ENCODE peak calls at places on chromosomes 11 and 22, in eight cellular contexts. I, L, F, K, N, W, D and E are unnamed samples.
A peak's percentile ranks its signal among the peaks of the same experiment; 100 is the strongest.

GRCh38 chr11:12628322-12628721 is 45.9 kb upstream of the TEAD1 start:
- DNase-seq in I (no peak), L (no peak), F (no peak), K (no peak), N (no peak), W (no peak), D (no peak), E (no peak)

GRCh38 chr11:46902694-46903093 is 15.7 kb downstream of the LRP4 start:
- DNase-seq in I (no peak), L (no peak), F (no peak), K (no peak), N (no peak), W (no peak), D (no peak), E (no peak)

GRCh38 chr22:20548806-20549205 is 41.4 kb downstream of the MED15 start:
- DNase-seq in I (no peak), L (no peak), F (peak; percentile 34), K (no peak), N (no peak), W (no peak), D (no peak), E (no peak)

GRCh38 chr22:49269371-49269770 is 558.3 kb downstream of the BRD1 start:
- DNase-seq in I (no peak), L (no peak), F (no peak), K (no peak), N (no peak), W (peak; percentile 79), D (peak; percentile 66), E (peak; percentile 32)

GRCh38 chr11:44725016-44725651 is 1.6 kb upstream of the TSPAN18 start:
- DNase-seq in I (no peak), L (no peak), F (no peak), K (no peak), N (no peak), W (no peak), D (no peak), E (no peak)

GRCh38 chr11:70477607-70478006 is 79.3 kb downstream of the CTTN start:
- DNase-seq in I (no peak), L (no peak), F (no peak), K (no peak), N (no peak), W (no peak), D (no peak), E (no peak)

GRCh38 chr11:103055174-103055890 is 36.6 kb downstream of the DCUN1D5 start:
- DNase-seq in I (no peak), L (no peak), F (no peak), K (peak; percentile 16), N (no peak), W (no peak), D (no peak), E (no peak)

GRCh38 chr22:19287076-19287724 is 4.3 kb downstream of the CLTCL1 start:
- DNase-seq in I (no peak), L (peak; percentile 43), F (no peak), K (peak; percentile 30), N (no peak), W (peak; percentile 44), D (no peak), E (peak; percentile 10)

GRCh38 chr22:43789452-43789851 is 22.7 kb downstream of the EFCAB6 start:
- DNase-seq in I (no peak), L (peak; percentile 38), F (peak; percentile 68), K (peak; percentile 46), N (no peak), W (no peak), D (no peak), E (no peak)

GRCh38 chr11:33716236-33716635 is 15.6 kb upstream of the C11orf91 start:
- DNase-seq in I (no peak), L (no peak), F (no peak), K (no peak), N (no peak), W (no peak), D (no peak), E (no peak)

GRCh38 chr11:6298605-6299004 is 21.7 kb downstream of the CAVIN3 start:
- DNase-seq in I (no peak), L (peak; percentile 27), F (no peak), K (no peak), N (no peak), W (peak; percentile 93), D (peak; percentile 86), E (no peak)

GRCh38 chr11:6301096-6301495 is 19.2 kb downstream of the CAVIN3 start:
- DNase-seq in I (no peak), L (no peak), F (no peak), K (no peak), N (no peak), W (no peak), D (no peak), E (no peak)

GRCh38 chr11:6303657-6304056 is 16.6 kb downstream of the CAVIN3 start:
- DNase-seq in I (no peak), L (no peak), F (no peak), K (no peak), N (no peak), W (peak; percentile 53), D (no peak), E (no peak)

GRCh38 chr11:6300325-6300724 is 20.0 kb downstream of the CAVIN3 start:
- DNase-seq in I (no peak), L (no peak), F (no peak), K (no peak), N (no peak), W (no peak), D (no peak), E (no peak)

GRCh38 chr11:6297831-6298230 is 22.5 kb downstream of the CAVIN3 start:
- DNase-seq in I (no peak), L (no peak), F (no peak), K (no peak), N (peak; percentile 16), W (no peak), D (no peak), E (no peak)
- TF ChIP-seq CTCF in I (no peak), L (peak; percentile 24), F (peak; percentile 13), K (peak; percentile 57), N (peak; percentile 11), W (peak; percentile 43), D (no peak), E (peak; percentile 47)

GRCh38 chr11:78783846-78784245 is 209.2 kb upstream of the NARS2 start:
- DNase-seq in I (no peak), L (no peak), F (no peak), K (no peak), N (no peak), W (no peak), D (no peak), E (no peak)
- TF ChIP-seq CTCF in I (no peak), L (no peak), F (no peak), K (no peak), N (no peak), W (no peak), D (no peak), E (no peak)

GRCh38 chr11:125626381-125626950 is 1.5 kb downstream of the CHEK1 start:
- DNase-seq in I (peak; percentile 7), L (no peak), F (no peak), K (no peak), N (no peak), W (no peak), D (peak; percentile 14), E (no peak)
- TF ChIP-seq CTCF in I (peak; percentile 38), L (no peak), F (no peak), K (peak; percentile 35), N (no peak), W (peak; percentile 49), D (no peak), E (peak; percentile 49)

GRCh38 chr11:75212463-75212862 is 28.1 kb upstream of the TPBGL start:
- DNase-seq in I (no peak), L (no peak), F (no peak), K (no peak), N (no peak), W (no peak), D (no peak), E (no peak)

GRCh38 chr11:75214843-75215242 is 25.7 kb upstream of the TPBGL start:
- DNase-seq in I (no peak), L (no peak), F (no peak), K (no peak), N (no peak), W (no peak), D (no peak), E (no peak)

GRCh38 chr11:75208444-75208843 is 32.1 kb upstream of the TPBGL start:
- DNase-seq in I (no peak), L (no peak), F (no peak), K (no peak), N (no peak), W (no peak), D (no peak), E (no peak)

GRCh38 chr11:75219869-75220268 is 20.7 kb upstream of the TPBGL start:
- DNase-seq in I (no peak), L (no peak), F (no peak), K (no peak), N (no peak), W (no peak), D (no peak), E (no peak)

DNA sequence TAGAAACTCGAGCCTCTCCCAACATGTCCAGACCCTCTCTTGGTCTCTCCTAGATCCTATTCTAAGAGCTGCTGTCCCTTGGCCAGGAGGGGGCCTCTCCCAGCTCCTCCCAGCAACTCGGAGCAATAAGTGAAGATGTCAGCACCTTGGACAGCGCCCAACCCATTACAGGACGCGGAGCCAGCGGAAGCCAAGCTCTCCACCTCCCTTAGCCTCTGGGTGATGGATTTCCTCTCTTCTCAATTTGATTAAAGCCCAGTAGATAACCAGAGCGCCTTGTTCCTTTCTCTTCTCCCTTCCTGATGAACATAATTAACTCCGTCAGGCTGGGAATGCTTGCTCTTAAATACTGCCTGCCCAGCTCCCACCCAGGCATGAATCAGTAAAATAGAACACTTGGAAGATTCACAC is 26.2 kb upstream of the TPBGL start:
- DNase-seq in I (peak; percentile 65), L (peak; percentile 73), F (no peak), K (peak; percentile 32), N (peak; percentile 84), W (peak; percentile 93), D (peak; percentile 97), E (peak; percentile 89)
- TF ChIP-seq CTCF in I (no peak), L (no peak), F (no peak), K (peak; percentile 57), N (no peak), W (peak; percentile 70), D (no peak), E (peak; percentile 68)